ENCODE peak calls at places on chromosomes 7 and 10, in five cellular contexts. H is mucosa of descending colon, J is lower leg skin, D is HFF-Myc, G is HCT116. O is an unnamed sample.

GRCh38 chr10:12566161-12567115 is 217.1 kb downstream of the CAMK1D start:
- DNase-seq in H (no peak), J (peak; percentile 39), D (no peak), G (no peak), O (no peak)

GRCh38 chr7:141200191-141201108 is 126.6 kb downstream of the TMEM178B start:
- DNase-seq in H (no peak), J (no peak), D (no peak), G (no peak), O (no peak)

GRCh38 chr10:14800397-14800796 is 25.7 kb upstream of the FAM107B start:
- DNase-seq in H (no peak), J (no peak), D (no peak), G (no peak), O (no peak)

GRCh38 chr10:10359263-10359662 is 658.4 kb upstream of the CELF2 start:
- DNase-seq in H (no peak), J (no peak), D (no peak), G (no peak), O (no peak)

GRCh38 chr10:19847321-19847720 is 31.1 kb downstream of the PLXDC2 start:
- DNase-seq in H (no peak), J (no peak), D (no peak), G (no peak), O (no peak)

GRCh38 chr10:122560279-122560804 is at the start of gene DMBT1:
- DNase-seq in H (no peak), J (no peak), D (no peak), G (no peak), O (no peak)

GRCh38 chr7:40156988-40157387 is 22.2 kb downstream of the SUGCT start:
- DNase-seq in H (peak; percentile 75), J (no peak), D (no peak), G (no peak), O (no peak)

GRCh38 chr10:178208-178607 is 43.0 kb downstream of the ZMYND11 start:
- DNase-seq in H (no peak), J (no peak), D (no peak), G (peak; percentile 1), O (no peak)

GRCh38 chr10:80714566-80714965 is 176.9 kb downstream of the SH2D4B start:
- DNase-seq in H (no peak), J (no peak), D (no peak), G (no peak), O (no peak)

GRCh38 chr7:747186-747585 is 20.1 kb upstream of the PRKAR1B start:
- DNase-seq in H (no peak), J (no peak), D (no peak), G (no peak), O (no peak)

GRCh38 chr10:132904814-132905649 is 37.3 kb downstream of the CFAP46 start:
- DNase-seq in H (no peak), J (no peak), D (no peak), G (no peak), O (peak; percentile 38)

GRCh38 chr10:53161231-53161630 is 388.6 kb upstream of the MBL2 start:
- DNase-seq in H (no peak), J (no peak), D (no peak), G (no peak), O (no peak)

GRCh38 chr10:31120392-31120791 is 88.7 kb upstream of the ZNF438 start:
- DNase-seq in H (no peak), J (no peak), D (no peak), G (no peak), O (no peak)

GRCh38 chr7:104271948-104272347 is 56.5 kb upstream of the LHFPL3 start:
- DNase-seq in H (no peak), J (no peak), D (no peak), G (no peak), O (no peak)

GRCh38 chr7:46568420-46569116 is 647.5 kb upstream of the IGFBP3 start:
- DNase-seq in H (peak; percentile 50), J (no peak), D (no peak), G (no peak), O (no peak)

GRCh38 chr10:50990568-50991495 is 83.5 kb upstream of the PRKG1 start:
- DNase-seq in H (peak; percentile 75), J (no peak), D (no peak), G (peak; percentile 45), O (no peak)

GRCh38 chr10:20858292-20859124 is 38.6 kb downstream of the NEBL start:
- DNase-seq in H (no peak), J (no peak), D (peak; percentile 3), G (peak; percentile 8), O (no peak)

GRCh38 chr10:37734971-37735370 is 122.4 kb downstream of the ZNF248 start:
- DNase-seq in H (no peak), J (no peak), D (no peak), G (peak; percentile 54), O (no peak)

GRCh38 chr10:75356484-75356883 is 45.1 kb downstream of the ZNF503 start:
- DNase-seq in H (no peak), J (no peak), D (no peak), G (no peak), O (no peak)

GRCh38 chr10:131253931-131254865 is 57.3 kb downstream of the TCERG1L start:
- DNase-seq in H (no peak), J (no peak), D (no peak), G (no peak), O (no peak)

GRCh38 chr7:36604801-36605200 is 119.5 kb downstream of the AOAH start:
- DNase-seq in H (no peak), J (no peak), D (no peak), G (no peak), O (no peak)

GRCh38 chr7:133295484-133295883 is 42.6 kb downstream of the EXOC4 start:
- DNase-seq in H (no peak), J (no peak), D (no peak), G (no peak), O (no peak)

GRCh38 chr10:80187465-80188409 is 17.6 kb downstream of the ANXA11 start:
- DNase-seq in H (peak; percentile 78), J (no peak), D (no peak), G (no peak), O (no peak)

GRCh38 chr7:42144253-42145002 is 92.6 kb downstream of the GLI3 start:
- DNase-seq in H (no peak), J (no peak), D (no peak), G (no peak), O (no peak)

GRCh38 chr10:24054421-24054820 is 154.5 kb upstream of the KIAA1217 start:
- DNase-seq in H (no peak), J (no peak), D (no peak), G (no peak), O (no peak)

GRCh38 chr7:115775981-115776380 is 254.6 kb downstream of the TFEC start:
- DNase-seq in H (peak; percentile 8), J (no peak), D (no peak), G (no peak), O (no peak)

GRCh38 chr10:126969310-126969709 is 64.1 kb downstream of the DOCK1 start:
- DNase-seq in H (peak; percentile 55), J (no peak), D (no peak), G (peak; percentile 8), O (no peak)

GRCh38 chr10:13589316-13589715 is 2.6 kb downstream of the PRPF18 start:
- DNase-seq in H (no peak), J (no peak), D (no peak), G (no peak), O (no peak)
- TF ChIP-seq CTCF in H (no peak), J (no peak), D (peak; percentile 26), G (peak; percentile 39), O (no peak)

DNA sequence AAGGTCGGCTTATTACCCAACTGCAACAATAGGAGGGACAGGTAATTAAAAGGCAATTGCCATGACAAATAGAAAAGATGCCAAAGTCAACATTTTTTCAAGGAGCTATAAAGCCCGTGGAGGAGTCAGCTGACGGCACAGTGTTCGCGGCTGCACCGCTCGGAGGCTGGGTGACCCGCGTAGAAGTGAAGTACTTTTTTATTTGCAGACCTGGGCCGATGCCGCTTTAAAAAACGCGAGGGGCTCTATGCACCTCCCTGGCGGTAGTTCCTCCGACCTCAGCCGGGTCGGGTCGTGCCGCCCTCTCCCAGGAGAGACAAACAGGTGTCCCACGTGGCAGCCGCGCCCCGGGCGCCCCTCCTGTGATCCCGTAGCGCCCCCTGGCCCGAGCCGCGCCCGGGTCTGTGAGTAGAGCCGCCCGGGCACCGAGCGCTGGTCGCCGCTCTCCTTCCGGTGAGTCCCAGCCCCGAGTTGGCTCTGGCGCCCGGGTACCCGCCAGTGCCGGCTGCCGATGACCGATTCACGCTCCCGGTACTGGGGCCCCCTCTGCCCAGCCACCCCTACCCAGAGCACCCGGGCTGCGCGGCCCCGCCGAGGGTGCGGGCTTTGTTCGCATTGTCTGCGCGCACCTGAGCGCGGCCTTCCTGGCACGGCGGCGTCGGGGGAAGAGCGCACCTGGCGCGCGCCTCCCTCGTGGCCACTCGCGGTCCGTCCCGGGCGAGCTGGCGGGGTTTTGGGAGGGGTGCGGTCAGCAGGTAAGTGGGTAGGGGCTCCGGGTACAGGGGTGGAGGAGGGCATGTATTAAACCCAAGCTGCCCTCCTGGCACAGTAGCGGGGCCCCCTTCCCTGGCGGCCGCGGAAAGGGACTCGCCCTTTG is at the start of gene VWA2:
- DNase-seq in H (peak; percentile 62), J (no peak), D (no peak), G (no peak), O (no peak)
- TF ChIP-seq CTCF in H (no peak), J (no peak), D (no peak), G (no peak), O (no peak)

DNA sequence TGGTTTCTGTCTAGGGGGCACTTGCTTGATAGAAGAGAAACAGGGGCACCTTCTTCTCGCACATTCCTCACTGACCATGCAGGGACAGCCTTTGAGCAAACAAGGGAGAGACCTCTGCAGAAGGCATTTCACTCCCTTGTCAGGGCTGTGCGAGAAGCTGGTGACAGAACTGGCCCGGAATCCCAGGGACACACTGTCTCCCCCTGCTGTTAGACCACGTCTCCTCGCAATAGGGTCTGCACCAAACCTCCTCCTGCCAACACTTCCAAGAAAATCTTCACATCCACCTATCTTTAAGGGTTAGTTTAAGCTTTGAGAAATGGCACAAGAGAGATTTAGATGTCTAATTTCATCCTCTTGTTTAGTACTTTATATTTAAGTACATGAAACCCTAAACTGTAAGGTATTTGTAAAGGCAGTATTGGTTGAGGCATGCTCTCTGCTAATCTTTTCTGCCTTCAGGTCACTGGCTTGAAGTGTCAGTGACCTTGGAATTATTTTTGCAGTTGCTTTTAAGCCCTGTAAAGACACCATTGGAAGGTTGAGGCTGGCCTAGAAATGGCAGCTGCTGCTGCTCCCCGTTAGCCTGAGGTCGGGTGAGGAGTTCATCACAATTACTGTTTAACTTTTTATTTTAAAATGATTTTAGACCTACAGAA is 37.0 kb downstream of the RBM20 start:
- DNase-seq in H (peak; percentile 46), J (no peak), D (no peak), G (peak; percentile 22), O (no peak)
- TF ChIP-seq CTCF in H (no peak), J (no peak), D (peak; percentile 67), G (peak; percentile 91), O (peak; percentile 18)

GRCh38 chr7:37921340-37921805 is 933 bp downstream of the EPDR1 start:
- DNase-seq in H (peak; percentile 28), J (no peak), D (no peak), G (no peak), O (no peak)
- TF ChIP-seq CTCF in H (no peak), J (no peak), D (no peak), G (no peak), O (no peak)

O was measured in CD14-positive monocyte.